ENCODE peak calls at places on chromosomes 6 and 20, in six cellular contexts. One of them, this sample, is unnamed.

GRCh38 chr20:44218441-44218840 is 7.9 kb upstream of the OSER1 start:
- DNase-seq in IMR-90: no peak
- DNase-seq in H9: no peak
- DNase-seq in mesenchymal stem cell: no peak
- DNase-seq in mesendoderm: no peak
- DNase-seq in H1: no peak
- DNase-seq in this sample: no peak

GRCh38 chr6:142481466-142481865 is 179.7 kb downstream of the ADGRG6 start:
- DNase-seq in mesendoderm: peak
- DNase-seq in H9: no peak
- DNase-seq in H1: no peak
- DNase-seq in IMR-90: no peak
- DNase-seq in mesenchymal stem cell: peak
- DNase-seq in this sample: no peak

GRCh38 chr6:39416728-39417127 is 94.2 kb upstream of the KCNK16 start:
- DNase-seq in IMR-90: peak
- DNase-seq in H1: peak
- DNase-seq in mesenchymal stem cell: peak
- DNase-seq in H9: peak
- DNase-seq in mesendoderm: peak
- DNase-seq in this sample: no peak

GRCh38 chr6:74343804-74344203 is 647.8 kb downstream of the CD109 start:
- DNase-seq in H1: no peak
- DNase-seq in mesendoderm: no peak
- DNase-seq in IMR-90: no peak
- DNase-seq in mesenchymal stem cell: no peak
- DNase-seq in H9: no peak
- DNase-seq in this sample: no peak

GRCh38 chr6:27865952-27866369 is 46.2 kb downstream of the OR2B2 start:
- DNase-seq in IMR-90: no peak
- DNase-seq in mesenchymal stem cell: no peak
- DNase-seq in H1: no peak
- DNase-seq in mesendoderm: peak
- DNase-seq in H9: peak
- DNase-seq in this sample: no peak

GRCh38 chr6:27374824-27375612 is 13.5 kb upstream of the ZNF391 start:
- DNase-seq in H1: peak
- DNase-seq in mesenchymal stem cell: peak
- DNase-seq in H9: peak
- DNase-seq in mesendoderm: peak
- DNase-seq in IMR-90: peak
- DNase-seq in this sample: peak

GRCh38 chr6:112539355-112539754 is 192.2 kb downstream of the RFPL4B start:
- DNase-seq in mesenchymal stem cell: no peak
- DNase-seq in IMR-90: no peak
- DNase-seq in H9: no peak
- DNase-seq in mesendoderm: no peak
- DNase-seq in H1: no peak
- DNase-seq in this sample: no peak

GRCh38 chr20:23340524-23340923 is 10.1 kb upstream of the NXT1 start:
- DNase-seq in H9: peak
- DNase-seq in IMR-90: peak
- DNase-seq in mesenchymal stem cell: peak
- DNase-seq in mesendoderm: peak
- DNase-seq in H1: no peak
- DNase-seq in this sample: no peak

GRCh38 chr6:7143161-7143974 is 35.6 kb downstream of the RREB1 start:
- DNase-seq in IMR-90: no peak
- DNase-seq in H9: no peak
- DNase-seq in H1: no peak
- DNase-seq in mesenchymal stem cell: peak
- DNase-seq in mesendoderm: peak
- DNase-seq in this sample: no peak

GRCh38 chr6:129893513-129894098 is 32.5 kb upstream of the TMEM244 start:
- DNase-seq in IMR-90: peak
- DNase-seq in mesenchymal stem cell: peak
- DNase-seq in mesendoderm: peak
- DNase-seq in H1: no peak
- DNase-seq in H9: no peak
- DNase-seq in this sample: no peak

GRCh38 chr20:38089500-38089899 is 56.0 kb downstream of the RPRD1B start:
- DNase-seq in H9: no peak
- DNase-seq in H1: no peak
- DNase-seq in IMR-90: no peak
- DNase-seq in mesenchymal stem cell: no peak
- DNase-seq in mesendoderm: no peak
- DNase-seq in this sample: no peak

GRCh38 chr20:37576911-37577310 is 49.2 kb upstream of the BLCAP start:
- DNase-seq in mesenchymal stem cell: no peak
- DNase-seq in IMR-90: no peak
- DNase-seq in H1: no peak
- DNase-seq in mesendoderm: no peak
- DNase-seq in H9: peak
- DNase-seq in this sample: no peak

GRCh38 chr6:127475823-127476176 is 16.6 kb upstream of the KIAA0408 start:
- DNase-seq in IMR-90: no peak
- DNase-seq in mesenchymal stem cell: no peak
- DNase-seq in H9: peak
- DNase-seq in mesendoderm: no peak
- DNase-seq in H1: no peak
- DNase-seq in this sample: no peak

GRCh38 chr20:10665791-10666190 is 8.0 kb downstream of the JAG1 start:
- DNase-seq in mesenchymal stem cell: no peak
- DNase-seq in mesendoderm: peak
- DNase-seq in H1: no peak
- DNase-seq in H9: peak
- DNase-seq in IMR-90: peak
- DNase-seq in this sample: no peak

GRCh38 chr20:54019127-54019526 is 51.3 kb downstream of the BCAS1 start:
- DNase-seq in mesendoderm: no peak
- DNase-seq in H9: no peak
- DNase-seq in IMR-90: no peak
- DNase-seq in mesenchymal stem cell: no peak
- DNase-seq in H1: no peak
- DNase-seq in this sample: no peak

GRCh38 chr20:62096421-62097380 is 25.6 kb upstream of the LSM14B start:
- DNase-seq in mesenchymal stem cell: no peak
- DNase-seq in H1: no peak
- DNase-seq in IMR-90: no peak
- DNase-seq in mesendoderm: no peak
- DNase-seq in H9: no peak
- DNase-seq in this sample: no peak

GRCh38 chr6:164151161-164151728 is 736.7 kb downstream of the QKI start:
- DNase-seq in IMR-90: no peak
- DNase-seq in H9: no peak
- DNase-seq in mesenchymal stem cell: no peak
- DNase-seq in H1: no peak
- DNase-seq in mesendoderm: peak
- DNase-seq in this sample: peak

GRCh38 chr6:33686981-33687975 is 24.2 kb downstream of the UQCC2 start:
- DNase-seq in H1: no peak
- DNase-seq in IMR-90: no peak
- DNase-seq in mesenchymal stem cell: no peak
- DNase-seq in mesendoderm: no peak
- DNase-seq in H9: no peak
- DNase-seq in this sample: no peak

GRCh38 chr6:148324297-148325007 is 18.2 kb upstream of the SASH1 start:
- DNase-seq in mesenchymal stem cell: peak
- DNase-seq in mesendoderm: no peak
- DNase-seq in IMR-90: peak
- DNase-seq in H1: no peak
- DNase-seq in H9: no peak
- DNase-seq in this sample: no peak

GRCh38 chr6:747006-747405 is 54.1 kb upstream of the EXOC2 start:
- DNase-seq in mesendoderm: no peak
- DNase-seq in mesenchymal stem cell: peak
- DNase-seq in H1: no peak
- DNase-seq in IMR-90: no peak
- DNase-seq in H9: no peak
- DNase-seq in this sample: no peak

GRCh38 chr6:148414836-148415235 is 72.2 kb downstream of the SASH1 start:
- DNase-seq in H1: no peak
- DNase-seq in mesenchymal stem cell: peak
- DNase-seq in mesendoderm: no peak
- DNase-seq in IMR-90: peak
- DNase-seq in H9: no peak
- DNase-seq in this sample: no peak

GRCh38 chr20:23326774-23327173 is 23.8 kb upstream of the NXT1 start:
- DNase-seq in H9: no peak
- DNase-seq in mesenchymal stem cell: no peak
- DNase-seq in mesendoderm: no peak
- DNase-seq in H1: no peak
- DNase-seq in IMR-90: no peak
- DNase-seq in this sample: no peak

GRCh38 chr6:130366011-130366963 is at the start of gene TMEM200A:
- DNase-seq in H9: peak
- DNase-seq in H1: peak
- DNase-seq in IMR-90: peak
- DNase-seq in mesenchymal stem cell: peak
- DNase-seq in mesendoderm: peak
- DNase-seq in this sample: peak

GRCh38 chr6:43828711-43829110 is 58.7 kb downstream of the VEGFA start:
- DNase-seq in H1: no peak
- DNase-seq in mesendoderm: peak
- DNase-seq in IMR-90: no peak
- DNase-seq in mesenchymal stem cell: no peak
- DNase-seq in H9: peak
- DNase-seq in this sample: no peak

GRCh38 chr6:168704678-168705077 is 263.7 kb downstream of the SMOC2 start:
- DNase-seq in IMR-90: no peak
- DNase-seq in H9: no peak
- DNase-seq in mesendoderm: no peak
- DNase-seq in mesenchymal stem cell: no peak
- DNase-seq in H1: no peak
- DNase-seq in this sample: no peak

GRCh38 chr6:37111156-37111461 is 58.8 kb upstream of the PIM1 start:
- DNase-seq in IMR-90: no peak
- DNase-seq in mesenchymal stem cell: no peak
- DNase-seq in mesendoderm: no peak
- DNase-seq in H1: no peak
- DNase-seq in H9: no peak
- DNase-seq in this sample: no peak

GRCh38 chr6:128208851-128209580 is 308.2 kb upstream of the THEMIS start:
- DNase-seq in mesenchymal stem cell: peak
- DNase-seq in H9: no peak
- DNase-seq in mesendoderm: no peak
- DNase-seq in H1: no peak
- DNase-seq in IMR-90: peak
- DNase-seq in this sample: no peak

GRCh38 chr20:52943185-52943841 is 28.8 kb upstream of the TSHZ2 start:
- DNase-seq in IMR-90: no peak
- DNase-seq in H9: no peak
- DNase-seq in mesenchymal stem cell: peak
- DNase-seq in H1: no peak
- DNase-seq in mesendoderm: peak
- DNase-seq in this sample: no peak

GRCh38 chr20:44785768-44786167 is 24.6 kb downstream of the RIMS4 start:
- DNase-seq in IMR-90: no peak
- DNase-seq in H9: peak
- DNase-seq in H1: peak
- DNase-seq in mesenchymal stem cell: no peak
- DNase-seq in mesendoderm: peak
- DNase-seq in this sample: no peak

DNA sequence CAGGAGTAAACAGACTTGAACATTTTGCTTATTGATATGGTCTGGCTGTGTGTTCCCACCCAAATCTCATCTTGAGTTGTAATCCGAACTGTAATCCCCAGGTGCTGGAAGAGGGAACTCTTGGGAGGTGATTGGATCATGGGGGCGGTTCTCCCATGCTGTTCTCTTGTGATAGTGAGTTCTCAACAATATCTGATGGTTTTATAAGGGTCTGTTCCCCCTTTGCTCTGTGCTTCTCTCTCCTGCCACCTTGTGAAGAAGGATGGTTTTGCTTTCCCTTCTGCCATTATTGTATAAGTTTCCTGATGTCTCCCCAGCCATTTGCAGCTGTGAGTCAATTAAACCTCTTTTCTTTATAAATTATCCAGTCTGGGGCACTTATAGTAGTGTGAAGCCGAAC is 40.0 kb downstream of the MYLIP start:
- DNase-seq in mesenchymal stem cell: peak
- DNase-seq in mesendoderm: peak
- DNase-seq in H9: no peak
- DNase-seq in H1: no peak
- DNase-seq in IMR-90: peak
- DNase-seq in this sample: peak
- H2BK5ac ChIP-seq in mesenchymal stem cell: no peak
- H2BK5ac ChIP-seq in mesendoderm: no peak
- H2BK5ac ChIP-seq in H9: no peak
- H2BK5ac ChIP-seq in H1: no peak
- H2BK5ac ChIP-seq in IMR-90: no peak
- H2BK5ac ChIP-seq in this sample: no peak

GRCh38 chr6:21023210-21023609 is 489.0 kb downstream of the CDKAL1 start:
- DNase-seq in H1: no peak
- DNase-seq in mesendoderm: peak
- DNase-seq in IMR-90: no peak
- DNase-seq in H9: no peak
- DNase-seq in mesenchymal stem cell: no peak
- DNase-seq in this sample: no peak
- H2BK5ac ChIP-seq in H1: no peak
- H2BK5ac ChIP-seq in mesendoderm: no peak
- H2BK5ac ChIP-seq in IMR-90: peak
- H2BK5ac ChIP-seq in H9: no peak
- H2BK5ac ChIP-seq in mesenchymal stem cell: peak
- H2BK5ac ChIP-seq in this sample: no peak

GRCh38 chr6:29964904-29965872 is 22.9 kb downstream of the HLA-A start:
- DNase-seq in IMR-90: peak
- DNase-seq in mesenchymal stem cell: peak
- DNase-seq in mesendoderm: peak
- DNase-seq in H1: peak
- DNase-seq in H9: peak
- DNase-seq in this sample: peak
- H2BK5ac ChIP-seq in IMR-90: peak
- H2BK5ac ChIP-seq in mesenchymal stem cell: peak
- H2BK5ac ChIP-seq in mesendoderm: peak
- H2BK5ac ChIP-seq in H1: peak
- H2BK5ac ChIP-seq in H9: peak
- H2BK5ac ChIP-seq in this sample: no peak

GRCh38 chr6:11276228-11276627 is 43.8 kb upstream of the NEDD9 start:
- DNase-seq in H9: no peak
- DNase-seq in IMR-90: no peak
- DNase-seq in mesendoderm: no peak
- DNase-seq in H1: no peak
- DNase-seq in mesenchymal stem cell: no peak
- DNase-seq in this sample: no peak
- H2BK5ac ChIP-seq in H9: no peak
- H2BK5ac ChIP-seq in IMR-90: peak
- H2BK5ac ChIP-seq in mesendoderm: peak
- H2BK5ac ChIP-seq in H1: peak
- H2BK5ac ChIP-seq in mesenchymal stem cell: no peak
- H2BK5ac ChIP-seq in this sample: peak